ENCODE peak calls at places on chromosome 11, in nine cellular contexts. Q is thyroid gland; X is fibroblast of lung; R is CD8-positive, alpha-beta memory T cell; I is mammary epithelial cell; A is GM23248; F is Peyer's patch; N is adrenal gland; G is left lung. J is an unnamed sample. For H3K4me1, the result is how much of the 10 kb centered on the place peaks cover.

GRCh38 chr11:124394408-124394807 is 4.4 kb downstream of the OR8B3 start:
- DNase-seq in Q (no peak), X (peak), R (no peak), I (no peak), A (peak), F (no peak), N (no peak), G (no peak), J (no peak)

GRCh38 chr11:78417175-78417887 is at the start of gene GAB2:
- DNase-seq in Q (peak), X (no peak), R (peak), I (no peak), A (no peak), F (no peak), N (no peak), G (peak), J (peak)

GRCh38 chr11:73001615-73002014 is 140.5 kb downstream of the FCHSD2 start:
- DNase-seq in Q (no peak), X (peak), R (no peak), I (no peak), A (no peak), F (no peak), N (no peak), G (no peak), J (no peak)

GRCh38 chr11:8354622-8355417 is 91.1 kb upstream of the LMO1 start:
- DNase-seq in Q (peak), X (no peak), R (no peak), I (peak), A (peak), F (no peak), N (no peak), G (no peak), J (no peak)

GRCh38 chr11:58958500-58958899 is 19.2 kb downstream of the GLYATL1 start:
- DNase-seq in Q (peak), X (no peak), R (no peak), I (no peak), A (peak), F (peak), N (no peak), G (no peak), J (no peak)

GRCh38 chr11:125772834-125773505 is 5.7 kb downstream of the PATE2 start:
- DNase-seq in Q (no peak), X (peak), R (no peak), I (peak), A (peak), F (no peak), N (no peak), G (no peak), J (no peak)

GRCh38 chr11:69244286-69244685 is 49.7 kb upstream of the MYEOV start:
- DNase-seq in Q (no peak), X (no peak), R (no peak), I (no peak), A (no peak), F (no peak), N (no peak), G (no peak), J (no peak)

GRCh38 chr11:125448136-125448535 is 47.9 kb downstream of the FEZ1 start:
- DNase-seq in Q (no peak), X (peak), R (no peak), I (peak), A (peak), F (no peak), N (no peak), G (no peak), J (no peak)

GRCh38 chr11:102306048-102306575 is 11.2 kb upstream of the BIRC3 start:
- DNase-seq in Q (peak), X (no peak), R (no peak), I (peak), A (no peak), F (peak), N (no peak), G (peak), J (peak)

GRCh38 chr11:4181780-4182721 is 87.5 kb downstream of the RRM1 start:
- DNase-seq in Q (peak), X (peak), R (no peak), I (peak), A (peak), F (no peak), N (peak), G (peak), J (peak)

GRCh38 chr11:75574698-75575265 is 12.7 kb downstream of the SERPINH1 start:
- DNase-seq in Q (no peak), X (no peak), R (no peak), I (no peak), A (no peak), F (no peak), N (no peak), G (no peak), J (no peak)

GRCh38 chr11:62923634-62924411 is 2.7 kb upstream of the CHRM1 start:
- DNase-seq in Q (peak), X (no peak), R (no peak), I (no peak), A (peak), F (no peak), N (no peak), G (no peak), J (no peak)

GRCh38 chr11:84413547-84413946 is 1127.4 kb upstream of the CCDC90B start:
- DNase-seq in Q (no peak), X (no peak), R (no peak), I (no peak), A (no peak), F (no peak), N (no peak), G (no peak), J (no peak)

GRCh38 chr11:90222152-90222458 is 744 bp downstream of the CHORDC1 start:
- DNase-seq in Q (no peak), X (peak), R (no peak), I (no peak), A (no peak), F (no peak), N (no peak), G (no peak), J (no peak)

GRCh38 chr11:108561535-108561991 is 32.0 kb downstream of the EXPH5 start:
- DNase-seq in Q (no peak), X (no peak), R (no peak), I (no peak), A (peak), F (no peak), N (no peak), G (no peak), J (no peak)

GRCh38 chr11:42066113-42066512 is 606.7 kb upstream of the LRRC4C start:
- DNase-seq in Q (no peak), X (no peak), R (peak), I (no peak), A (peak), F (no peak), N (no peak), G (no peak), J (no peak)

GRCh38 chr11:3174387-3174786 is 9.3 kb upstream of the OSBPL5 start:
- DNase-seq in Q (no peak), X (no peak), R (no peak), I (no peak), A (no peak), F (no peak), N (no peak), G (no peak), J (no peak)

GRCh38 chr11:132289590-132290256 is 919.3 kb downstream of the NTM start:
- DNase-seq in Q (no peak), X (no peak), R (no peak), I (no peak), A (no peak), F (no peak), N (no peak), G (no peak), J (no peak)

GRCh38 chr11:10294289-10294953 is 402 bp upstream of the SBF2 start:
- DNase-seq in Q (peak), X (peak), R (no peak), I (peak), A (peak), F (no peak), N (peak), G (peak), J (peak)

GRCh38 chr11:110130642-110131238 is 37.5 kb downstream of the ZC3H12C start:
- DNase-seq in Q (no peak), X (peak), R (no peak), I (peak), A (no peak), F (no peak), N (no peak), G (no peak), J (no peak)

GRCh38 chr11:5007561-5007960 is 12.9 kb downstream of the OR51L1 start:
- DNase-seq in Q (no peak), X (no peak), R (no peak), I (no peak), A (peak), F (no peak), N (no peak), G (no peak), J (no peak)

GRCh38 chr11:121762820-121763219 is 310.1 kb upstream of the SORL1-AS1 start:
- DNase-seq in Q (peak), X (peak), R (peak), I (peak), A (peak), F (no peak), N (no peak), G (no peak), J (no peak)

GRCh38 chr11:46857666-46858065 is 11.6 kb upstream of the CKAP5 start:
- DNase-seq in Q (no peak), X (no peak), R (no peak), I (no peak), A (no peak), F (no peak), N (no peak), G (no peak), J (no peak)

GRCh38 chr11:122791836-122792235 is 46.5 kb upstream of the CRTAM start:
- DNase-seq in Q (no peak), X (peak), R (no peak), I (no peak), A (peak), F (no peak), N (no peak), G (no peak), J (no peak)

GRCh38 chr11:88041679-88042078 is 133.6 kb downstream of the RAB38 start:
- DNase-seq in Q (no peak), X (no peak), R (no peak), I (no peak), A (no peak), F (no peak), N (no peak), G (no peak), J (no peak)

GRCh38 chr11:31870609-31871309 is 59.6 kb upstream of the PAX6 start:
- DNase-seq in Q (peak), X (peak), R (no peak), I (peak), A (peak), F (no peak), N (peak), G (no peak), J (peak)

GRCh38 chr11:24386551-24387404 is 110.1 kb upstream of the LUZP2 start:
- DNase-seq in Q (no peak), X (peak), R (no peak), I (peak), A (peak), F (no peak), N (no peak), G (no peak), J (no peak)

GRCh38 chr11:8040261-8040920 is 40.6 kb upstream of the TUB start:
- DNase-seq in Q (no peak), X (no peak), R (no peak), I (no peak), A (no peak), F (no peak), N (peak), G (no peak), J (no peak)

GRCh38 chr11:92714111-92714510 is 255.3 kb upstream of the MTNR1B start:
- DNase-seq in Q (no peak), X (no peak), R (no peak), I (no peak), A (no peak), F (no peak), N (no peak), G (no peak), J (no peak)

GRCh38 chr11:94449437-94449836 is 44.2 kb downstream of the MRE11 start:
- DNase-seq in Q (no peak), X (peak), R (no peak), I (peak), A (peak), F (no peak), N (no peak), G (no peak), J (no peak)

GRCh38 chr11:15006139-15006759 is 34.1 kb upstream of the CALCA start:
- DNase-seq in Q (no peak), X (peak), R (no peak), I (peak), A (peak), F (no peak), N (no peak), G (no peak), J (no peak)

GRCh38 chr11:105706025-105706530 is 96.2 kb downstream of the GRIA4 start:
- DNase-seq in Q (no peak), X (no peak), R (no peak), I (no peak), A (no peak), F (no peak), N (no peak), G (no peak), J (no peak)
- H3K27ac ChIP-seq in Q (no peak), X (no peak), R (no peak), I (no peak), A (no peak), F (no peak), N (no peak), G (no peak), J (no peak)

GRCh38 chr11:95599959-95600586 is 189.5 kb downstream of the FAM76B start:
- DNase-seq in Q (no peak), X (no peak), R (no peak), I (no peak), A (no peak), F (no peak), N (no peak), G (no peak), J (no peak)
- H3K4me3 ChIP-seq in Q (no peak), X (no peak), R (no peak), I (no peak), A (no peak), F (no peak), N (no peak), G (no peak), J (no peak)

DNA sequence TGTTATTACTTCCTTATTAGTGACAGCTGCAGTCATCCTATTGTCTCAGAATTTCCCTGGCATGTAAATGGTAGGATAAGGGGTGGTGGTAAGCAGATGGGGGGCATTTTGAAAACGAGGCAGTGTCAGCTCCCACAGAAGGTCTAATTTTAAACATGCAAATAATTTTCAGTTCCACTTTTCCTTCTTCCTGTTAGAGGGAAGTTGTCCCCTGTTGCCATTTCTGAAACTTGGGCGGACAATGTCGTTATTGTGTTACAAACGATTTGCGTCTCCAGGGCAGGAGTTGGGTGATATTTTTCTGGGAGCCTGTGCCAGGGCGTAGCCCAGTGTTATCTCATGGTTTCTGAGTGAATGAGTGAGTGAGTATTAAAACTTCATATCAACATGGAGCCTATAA is 7.4 kb downstream of the PTPRJ start:
- DNase-seq in Q (no peak), X (no peak), R (no peak), I (no peak), A (no peak), F (no peak), N (no peak), G (no peak), J (no peak)
- H3K4me1 ChIP-seq in Q (under half), X (under half), R (half or more), I (under half), A (under half), F (half or more), N (under half), G (half or more), J (half or more)

GRCh38 chr11:86161373-86162255 is 82.9 kb upstream of the EED start:
- DNase-seq in Q (no peak), X (no peak), R (no peak), I (no peak), A (no peak), F (no peak), N (no peak), G (no peak), J (no peak)
- H3K27ac ChIP-seq in Q (no peak), X (peak), R (peak), I (peak), A (peak), F (peak), N (peak), G (peak), J (peak)

GRCh38 chr11:65132238-65132987 is 1.9 kb downstream of the SYVN1 start:
- DNase-seq in Q (no peak), X (no peak), R (peak), I (no peak), A (no peak), F (peak), N (no peak), G (peak), J (no peak)
- H3K4me3 ChIP-seq in Q (no peak), X (no peak), R (peak), I (no peak), A (peak), F (peak), N (no peak), G (peak), J (peak)

J was measured in lower lobe of right lung.